ENCODE peak calls at places on chromosomes 2 and 18, in four cellular contexts. One of them, this sample, is unnamed.

GRCh38 chr2:98346259-98347236 is at the start of gene CNGA3:
- DNase-seq in transverse colon: peak; percentile 15
- DNase-seq in body of pancreas: peak; percentile 16
- DNase-seq in tibial nerve: no peak
- DNase-seq in this sample: no peak

GRCh38 chr2:43193996-43194869 is 32.2 kb downstream of the ZFP36L2 start:
- DNase-seq in body of pancreas: peak; percentile 83
- DNase-seq in tibial nerve: no peak
- DNase-seq in transverse colon: peak; percentile 78
- DNase-seq in this sample: no peak

GRCh38 chr2:46122971-46123365 is 174.2 kb upstream of the EPAS1 start:
- DNase-seq in tibial nerve: no peak
- DNase-seq in transverse colon: no peak
- DNase-seq in body of pancreas: no peak
- DNase-seq in this sample: no peak

GRCh38 chr18:24878289-24878688 is 417.9 kb downstream of the HRH4 start:
- DNase-seq in body of pancreas: no peak
- DNase-seq in transverse colon: no peak
- DNase-seq in tibial nerve: peak; percentile 67
- DNase-seq in this sample: no peak

GRCh38 chr2:224022474-224022873 is 16.6 kb downstream of the SERPINE2 start:
- DNase-seq in transverse colon: no peak
- DNase-seq in body of pancreas: no peak
- DNase-seq in tibial nerve: no peak
- DNase-seq in this sample: no peak

GRCh38 chr2:118805061-118805690 is 42.3 kb downstream of the EN1 start:
- DNase-seq in body of pancreas: no peak
- DNase-seq in tibial nerve: no peak
- DNase-seq in transverse colon: no peak
- DNase-seq in this sample: no peak

GRCh38 chr18:34592961-34593382 is 117.1 kb upstream of the DTNA start:
- DNase-seq in body of pancreas: peak; percentile 64
- DNase-seq in tibial nerve: peak; percentile 7
- DNase-seq in transverse colon: peak; percentile 19
- DNase-seq in this sample: no peak

GRCh38 chr2:20421988-20422678 is 24.7 kb upstream of the RHOB start:
- DNase-seq in tibial nerve: peak; percentile 84
- DNase-seq in transverse colon: peak; percentile 80
- DNase-seq in body of pancreas: peak; percentile 94
- DNase-seq in this sample: peak; percentile 80

GRCh38 chr2:223643310-223643709 is 41.1 kb upstream of the SCG2 start:
- DNase-seq in body of pancreas: no peak
- DNase-seq in transverse colon: no peak
- DNase-seq in tibial nerve: no peak
- DNase-seq in this sample: no peak

GRCh38 chr2:237253046-237253723 is 160.8 kb downstream of the COL6A3 start:
- DNase-seq in body of pancreas: no peak
- DNase-seq in transverse colon: no peak
- DNase-seq in tibial nerve: no peak
- DNase-seq in this sample: no peak

GRCh38 chr2:19810637-19811036 is 91.1 kb downstream of the TTC32 start:
- DNase-seq in body of pancreas: no peak
- DNase-seq in tibial nerve: no peak
- DNase-seq in transverse colon: no peak
- DNase-seq in this sample: no peak

GRCh38 chr2:33598472-33599174 is 476 bp downstream of the FAM98A start:
- DNase-seq in tibial nerve: peak; percentile 14
- DNase-seq in body of pancreas: peak; percentile 35
- DNase-seq in transverse colon: peak; percentile 45
- DNase-seq in this sample: no peak

GRCh38 chr2:82256288-82256687 is 1951.7 kb upstream of the LRRTM1 start:
- DNase-seq in tibial nerve: no peak
- DNase-seq in transverse colon: no peak
- DNase-seq in body of pancreas: no peak
- DNase-seq in this sample: no peak

GRCh38 chr2:214856116-214856515 is 46.6 kb upstream of the BARD1 start:
- DNase-seq in body of pancreas: no peak
- DNase-seq in transverse colon: no peak
- DNase-seq in tibial nerve: no peak
- DNase-seq in this sample: no peak

GRCh38 chr2:105868060-105868459 is 123.3 kb downstream of the NCK2 start:
- DNase-seq in tibial nerve: peak; percentile 20
- DNase-seq in transverse colon: no peak
- DNase-seq in body of pancreas: no peak
- DNase-seq in this sample: no peak

GRCh38 chr2:68714866-68715265 is 19.7 kb upstream of the ARHGAP25 start:
- DNase-seq in transverse colon: peak; percentile 69
- DNase-seq in body of pancreas: no peak
- DNase-seq in tibial nerve: peak; percentile 43
- DNase-seq in this sample: no peak

GRCh38 chr2:26324903-26325302 is 21.0 kb upstream of the SELENOI start:
- DNase-seq in body of pancreas: no peak
- DNase-seq in transverse colon: no peak
- DNase-seq in tibial nerve: no peak
- DNase-seq in this sample: no peak

GRCh38 chr2:233409286-233409991 is 55.1 kb downstream of the DGKD start:
- DNase-seq in transverse colon: peak; percentile 72
- DNase-seq in body of pancreas: peak; percentile 33
- DNase-seq in tibial nerve: no peak
- DNase-seq in this sample: no peak

GRCh38 chr2:64914735-64915509 is 74.3 kb upstream of the SLC1A4 start:
- DNase-seq in transverse colon: no peak
- DNase-seq in body of pancreas: no peak
- DNase-seq in tibial nerve: no peak
- DNase-seq in this sample: no peak

GRCh38 chr2:200342235-200342634 is 35.7 kb downstream of the SPATS2L start:
- DNase-seq in tibial nerve: no peak
- DNase-seq in body of pancreas: no peak
- DNase-seq in transverse colon: no peak
- DNase-seq in this sample: no peak

GRCh38 chr18:42574871-42575270 is 540.6 kb downstream of the RIT2 start:
- DNase-seq in tibial nerve: no peak
- DNase-seq in transverse colon: no peak
- DNase-seq in body of pancreas: no peak
- DNase-seq in this sample: no peak

GRCh38 chr18:76821875-76822509 is 365 bp upstream of the ZNF236 start:
- DNase-seq in tibial nerve: peak; percentile 30
- DNase-seq in body of pancreas: peak; percentile 65
- DNase-seq in transverse colon: peak; percentile 60
- DNase-seq in this sample: no peak

GRCh38 chr2:69082430-69082997 is 69.5 kb downstream of the ANTXR1 start:
- DNase-seq in transverse colon: peak; percentile 55
- DNase-seq in tibial nerve: peak; percentile 36
- DNase-seq in body of pancreas: peak; percentile 29
- DNase-seq in this sample: no peak

GRCh38 chr2:20485612-20485926 is 38.7 kb downstream of the RHOB start:
- DNase-seq in transverse colon: no peak
- DNase-seq in tibial nerve: no peak
- DNase-seq in body of pancreas: no peak
- DNase-seq in this sample: no peak

GRCh38 chr2:22788749-22789148 is 596.2 kb upstream of the KLHL29 start:
- DNase-seq in tibial nerve: no peak
- DNase-seq in body of pancreas: no peak
- DNase-seq in transverse colon: no peak
- DNase-seq in this sample: no peak

GRCh38 chr2:68857446-68857845 is 13.8 kb downstream of the BMP10 start:
- DNase-seq in transverse colon: no peak
- DNase-seq in tibial nerve: no peak
- DNase-seq in body of pancreas: no peak
- DNase-seq in this sample: no peak

GRCh38 chr2:75142081-75142480 is 57.2 kb downstream of the TACR1 start:
- DNase-seq in transverse colon: no peak
- DNase-seq in body of pancreas: no peak
- DNase-seq in tibial nerve: peak; percentile 28
- DNase-seq in this sample: no peak

GRCh38 chr2:132390076-132390475 is 26.5 kb upstream of the GPR39 start:
- DNase-seq in transverse colon: no peak
- DNase-seq in tibial nerve: no peak
- DNase-seq in body of pancreas: no peak
- DNase-seq in this sample: no peak

GRCh38 chr2:72770879-72771461 is 54.9 kb downstream of the EXOC6B start:
- DNase-seq in body of pancreas: peak; percentile 63
- DNase-seq in transverse colon: peak; percentile 58
- DNase-seq in tibial nerve: peak; percentile 96
- DNase-seq in this sample: peak; percentile 31

GRCh38 chr2:229454934-229455631 is 184.0 kb upstream of the PID1 start:
- DNase-seq in transverse colon: no peak
- DNase-seq in body of pancreas: no peak
- DNase-seq in tibial nerve: no peak
- DNase-seq in this sample: peak; percentile 88

GRCh38 chr18:40493316-40493715 is 1461.7 kb upstream of the PIK3C3 start:
- DNase-seq in transverse colon: no peak
- DNase-seq in tibial nerve: no peak
- DNase-seq in body of pancreas: no peak
- DNase-seq in this sample: no peak

GRCh38 chr2:85531585-85531984 is 7.4 kb upstream of the MAT2A start:
- DNase-seq in transverse colon: no peak
- DNase-seq in tibial nerve: no peak
- DNase-seq in body of pancreas: no peak
- DNase-seq in this sample: no peak

GRCh38 chr2:44549856-44550255 is 188.1 kb downstream of the CAMKMT start:
- DNase-seq in tibial nerve: no peak
- DNase-seq in body of pancreas: no peak
- DNase-seq in transverse colon: no peak
- DNase-seq in this sample: no peak

GRCh38 chr2:51918113-51918512 is 886.2 kb upstream of the NRXN1 start:
- DNase-seq in tibial nerve: no peak
- DNase-seq in body of pancreas: no peak
- DNase-seq in transverse colon: no peak
- DNase-seq in this sample: no peak

GRCh38 chr2:239806758-239807434 is 218.2 kb downstream of the NDUFA10 start:
- DNase-seq in tibial nerve: no peak
- DNase-seq in transverse colon: no peak
- DNase-seq in body of pancreas: no peak
- DNase-seq in this sample: no peak

GRCh38 chr2:222294996-222295367 is 3.8 kb downstream of the PAX3 start:
- DNase-seq in body of pancreas: no peak
- DNase-seq in transverse colon: no peak
- DNase-seq in tibial nerve: no peak
- DNase-seq in this sample: no peak

GRCh38 chr2:222293660-222294630 is 4.9 kb downstream of the PAX3 start:
- DNase-seq in body of pancreas: no peak
- DNase-seq in transverse colon: no peak
- DNase-seq in tibial nerve: no peak
- DNase-seq in this sample: no peak

GRCh38 chr2:222296911-222297599 is 1.7 kb downstream of the PAX3 start:
- DNase-seq in body of pancreas: no peak
- DNase-seq in transverse colon: no peak
- DNase-seq in tibial nerve: no peak
- DNase-seq in this sample: no peak

GRCh38 chr2:222296311-222296736 is 2.5 kb downstream of the PAX3 start:
- DNase-seq in tibial nerve: no peak
- DNase-seq in body of pancreas: no peak
- DNase-seq in transverse colon: no peak
- DNase-seq in this sample: no peak

GRCh38 chr2:222295368-222296041 is 3.3 kb downstream of the PAX3 start:
- DNase-seq in tibial nerve: no peak
- DNase-seq in body of pancreas: no peak
- DNase-seq in transverse colon: no peak
- DNase-seq in this sample: no peak
- H3K4me3 ChIP-seq in tibial nerve: no peak overlapping the region
- H3K4me3 ChIP-seq in body of pancreas: no peak overlapping the region
- H3K4me3 ChIP-seq in transverse colon: peak overlapping the region; percentile 26
- H3K4me3 ChIP-seq in this sample: peak overlapping the region; percentile 38

GRCh38 chr2:136025057-136025973 is 39.9 kb upstream of the DARS1 start:
- DNase-seq in transverse colon: peak; percentile 69
- DNase-seq in body of pancreas: peak; percentile 51
- DNase-seq in tibial nerve: no peak
- DNase-seq in this sample: peak; percentile 11

GRCh38 chr2:136023416-136023815 is 38.0 kb upstream of the DARS1 start:
- DNase-seq in body of pancreas: no peak
- DNase-seq in tibial nerve: no peak
- DNase-seq in transverse colon: no peak
- DNase-seq in this sample: no peak

GRCh38 chr2:136022747-136023146 is 37.3 kb upstream of the DARS1 start:
- DNase-seq in transverse colon: no peak
- DNase-seq in body of pancreas: no peak
- DNase-seq in tibial nerve: no peak
- DNase-seq in this sample: no peak

GRCh38 chr2:136024616-136025015 is 39.2 kb upstream of the DARS1 start:
- DNase-seq in tibial nerve: no peak
- DNase-seq in transverse colon: no peak
- DNase-seq in body of pancreas: no peak
- DNase-seq in this sample: no peak

GRCh38 chr2:136024185-136024584 is 38.8 kb upstream of the DARS1 start:
- DNase-seq in body of pancreas: no peak
- DNase-seq in transverse colon: no peak
- DNase-seq in tibial nerve: no peak
- DNase-seq in this sample: no peak
- H3K4me3 ChIP-seq in body of pancreas: no peak overlapping the region
- H3K4me3 ChIP-seq in transverse colon: no peak overlapping the region
- H3K4me3 ChIP-seq in tibial nerve: no peak overlapping the region
- H3K4me3 ChIP-seq in this sample: no peak overlapping the region

DNA sequence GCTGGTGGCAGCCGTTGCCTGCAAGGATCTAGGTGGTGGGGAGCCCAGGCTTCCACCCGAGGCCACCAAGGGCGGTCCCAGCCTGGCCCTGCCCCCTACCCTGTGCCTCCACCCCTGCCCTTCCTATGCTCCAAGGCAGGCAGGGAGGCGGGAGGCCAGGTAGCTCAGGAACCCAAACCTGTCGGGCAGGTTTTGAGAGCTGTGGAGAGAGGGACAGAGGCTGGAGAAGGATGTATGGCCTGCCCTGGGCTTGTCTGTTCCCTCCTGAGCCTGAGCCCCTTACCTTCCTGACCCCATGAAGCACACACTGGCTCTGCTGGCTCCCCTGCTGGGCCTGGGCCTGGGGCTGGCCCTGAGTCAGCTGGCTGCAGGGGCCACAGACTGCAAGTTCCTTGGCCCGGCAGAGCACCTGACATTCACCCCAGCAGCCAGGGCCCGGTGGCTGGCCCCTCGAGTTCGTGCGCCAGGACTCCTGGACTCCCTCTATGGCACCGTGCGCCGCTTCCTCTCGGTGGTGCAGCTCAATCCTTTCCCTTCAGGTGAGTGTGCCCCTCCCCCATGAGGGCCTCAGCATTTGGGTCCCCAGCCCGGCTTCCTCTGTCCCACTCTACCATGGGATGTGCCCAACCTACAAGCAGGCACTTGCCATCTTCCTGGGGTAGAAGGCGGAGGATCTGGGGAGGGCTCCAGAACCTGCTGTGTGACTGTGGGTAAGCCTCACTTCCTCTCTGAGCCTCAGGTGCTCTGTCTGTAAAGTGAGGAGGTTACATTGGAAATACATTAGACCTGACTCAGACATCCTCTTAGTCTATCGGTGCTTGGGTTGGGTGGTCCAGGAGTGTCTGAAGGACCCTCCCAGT is at the start of gene PROM2:
- DNase-seq in transverse colon: peak; percentile 88
- DNase-seq in tibial nerve: no peak
- DNase-seq in body of pancreas: peak; percentile 84
- DNase-seq in this sample: no peak
- H3K4me3 ChIP-seq in transverse colon: peak within 1 kb of the TSS; percentile 37
- H3K4me3 ChIP-seq in tibial nerve: no peak within 1 kb of the TSS
- H3K4me3 ChIP-seq in body of pancreas: no peak within 1 kb of the TSS
- H3K4me3 ChIP-seq in this sample: no peak within 1 kb of the TSS

GRCh38 chr2:11048335-11049008 is 106.8 kb upstream of the SLC66A3 start:
- DNase-seq in tibial nerve: no peak
- DNase-seq in transverse colon: no peak
- DNase-seq in body of pancreas: no peak
- DNase-seq in this sample: no peak
- H3K4me3 ChIP-seq in tibial nerve: no peak overlapping the region
- H3K4me3 ChIP-seq in transverse colon: no peak overlapping the region
- H3K4me3 ChIP-seq in body of pancreas: no peak overlapping the region
- H3K4me3 ChIP-seq in this sample: no peak overlapping the region

This sample was measured in BJ.